ENCODE peak calls at places on chromosome 12, in eight cellular contexts. W is OCI-LY7, M is PC-3, H is fibroblast of lung, O is HCT116, F is GM23338, Z is neural progenitor cell, N is IMR-90. L is an unnamed sample.

GRCh38 chr12:56629459-56630179 is 507 bp downstream of the BAZ2A start:
- DNase-seq in W (peak; percentile 31), M (peak; percentile 18), H (peak; percentile 23), O (no peak), F (peak; percentile 34), Z (peak; percentile 34), N (no peak), L (peak; percentile 94)

GRCh38 chr12:100229036-100229635 is 28.5 kb downstream of the ACTR6 start:
- DNase-seq in W (peak; percentile 21), M (peak; percentile 76), H (peak; percentile 5), O (peak; percentile 15), F (peak; percentile 7), Z (no peak), N (peak; percentile 13), L (no peak)

GRCh38 chr12:18864900-18865561 is 127.1 kb downstream of the CAPZA3 start:
- DNase-seq in W (no peak), M (peak; percentile 44), H (peak; percentile 71), O (no peak), F (no peak), Z (no peak), N (peak; percentile 73), L (no peak)

GRCh38 chr12:47164116-47164515 is 84.4 kb upstream of the AMIGO2 start:
- DNase-seq in W (no peak), M (no peak), H (no peak), O (no peak), F (no peak), Z (no peak), N (no peak), L (no peak)

GRCh38 chr12:23889069-23889440 is 60.4 kb downstream of the SOX5 start:
- DNase-seq in W (no peak), M (no peak), H (no peak), O (no peak), F (no peak), Z (no peak), N (no peak), L (no peak)

GRCh38 chr12:21527451-21528180 is 1.5 kb downstream of the SPX start:
- DNase-seq in W (peak; percentile 83), M (peak; percentile 48), H (peak; percentile 60), O (no peak), F (peak; percentile 85), Z (peak; percentile 86), N (peak; percentile 18), L (peak; percentile 75)

GRCh38 chr12:26874501-26875296 is 41.7 kb upstream of the ITPR2 start:
- DNase-seq in W (no peak), M (no peak), H (no peak), O (no peak), F (no peak), Z (no peak), N (no peak), L (no peak)

GRCh38 chr12:48968467-48968866 is 3.1 kb downstream of the WNT10B start:
- DNase-seq in W (no peak), M (no peak), H (no peak), O (no peak), F (no peak), Z (no peak), N (no peak), L (peak; percentile 36)

GRCh38 chr12:116002890-116003536 is 274.5 kb downstream of the MED13L start:
- DNase-seq in W (no peak), M (no peak), H (no peak), O (no peak), F (no peak), Z (no peak), N (peak; percentile 8), L (no peak)

GRCh38 chr12:104743181-104743580 is 214.9 kb downstream of the SLC41A2 start:
- DNase-seq in W (no peak), M (no peak), H (no peak), O (no peak), F (no peak), Z (no peak), N (no peak), L (no peak)

GRCh38 chr12:123264642-123265041 is 7.0 kb downstream of the CDK2AP1 start:
- DNase-seq in W (peak; percentile 44), M (no peak), H (no peak), O (no peak), F (peak; percentile 74), Z (peak; percentile 66), N (no peak), L (peak; percentile 73)

GRCh38 chr12:130214686-130215370 is 52.6 kb downstream of the FZD10 start:
- DNase-seq in W (no peak), M (no peak), H (no peak), O (no peak), F (peak; percentile 8), Z (no peak), N (no peak), L (no peak)

GRCh38 chr12:33438890-33439586 is 581 bp downstream of the SYT10 start:
- DNase-seq in W (no peak), M (no peak), H (peak; percentile 13), O (no peak), F (peak; percentile 73), Z (peak; percentile 51), N (no peak), L (peak; percentile 35)

GRCh38 chr12:122001379-122002209 is 20.1 kb upstream of the BCL7A start:
- DNase-seq in W (no peak), M (no peak), H (no peak), O (no peak), F (peak; percentile 39), Z (peak; percentile 69), N (no peak), L (no peak)

GRCh38 chr12:120496353-120497340 is 734 bp downstream of the DYNLL1 start:
- DNase-seq in W (peak; percentile 76), M (peak; percentile 42), H (peak; percentile 61), O (no peak), F (peak; percentile 56), Z (peak; percentile 84), N (peak; percentile 56), L (peak; percentile 86)

GRCh38 chr12:120504587-120504986 is 8.7 kb downstream of the DYNLL1 start:
- DNase-seq in W (no peak), M (no peak), H (no peak), O (no peak), F (peak; percentile 37), Z (no peak), N (no peak), L (no peak)

GRCh38 chr12:120498870-120499515 is 3.1 kb downstream of the DYNLL1 start:
- DNase-seq in W (no peak), M (no peak), H (no peak), O (no peak), F (peak; percentile 33), Z (no peak), N (no peak), L (no peak)

GRCh38 chr12:120497524-120498150 is 1.7 kb downstream of the DYNLL1 start:
- DNase-seq in W (no peak), M (no peak), H (peak; percentile 45), O (no peak), F (no peak), Z (no peak), N (peak; percentile 41), L (peak; percentile 45)

DNA sequence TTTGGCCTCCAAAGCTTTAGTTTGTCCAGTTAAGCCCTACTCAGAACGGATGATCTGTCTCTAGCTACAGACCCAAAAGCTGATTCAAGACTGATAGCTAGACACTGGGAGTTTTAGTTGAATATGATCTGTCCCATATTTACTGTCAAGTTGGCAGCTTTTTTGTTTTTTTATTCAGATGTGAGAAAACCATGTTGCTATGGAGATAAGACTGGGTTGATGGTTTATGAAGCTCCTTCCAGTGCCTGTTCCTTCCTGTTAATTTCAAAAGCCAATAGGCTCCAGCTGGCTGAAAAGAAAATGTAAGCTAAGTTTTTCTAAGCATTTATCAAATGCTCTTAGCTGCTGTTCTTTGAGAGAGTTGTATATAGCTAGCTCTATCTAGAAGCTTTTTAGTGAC is 4.7 kb downstream of the DYNLL1 start:
- DNase-seq in W (no peak), M (no peak), H (no peak), O (no peak), F (no peak), Z (no peak), N (peak; percentile 30), L (peak; percentile 54)
- H4K20me1 ChIP-seq in W (peaks cover 11% of the 10 kb centered on the region), M (peaks cover 18% of the 10 kb centered on the region), H (peaks cover 7% of the 10 kb centered on the region), O (peaks cover 3% of the 10 kb centered on the region), F (peaks cover 19% of the 10 kb centered on the region), Z (peaks cover 31% of the 10 kb centered on the region), N (peaks cover 27% of the 10 kb centered on the region), L (peaks cover 19% of the 10 kb centered on the region)

GRCh38 chr12:41510470-41510869 is 322.4 kb downstream of the PDZRN4 start:
- DNase-seq in W (peak; percentile 33), M (no peak), H (no peak), O (no peak), F (no peak), Z (no peak), N (no peak), L (no peak)

GRCh38 chr12:41507286-41507685 is 319.2 kb downstream of the PDZRN4 start:
- DNase-seq in W (no peak), M (peak; percentile 5), H (no peak), O (no peak), F (no peak), Z (no peak), N (no peak), L (no peak)

GRCh38 chr12:41509655-41510054 is 321.5 kb downstream of the PDZRN4 start:
- DNase-seq in W (no peak), M (no peak), H (no peak), O (no peak), F (no peak), Z (no peak), N (no peak), L (no peak)

DNA sequence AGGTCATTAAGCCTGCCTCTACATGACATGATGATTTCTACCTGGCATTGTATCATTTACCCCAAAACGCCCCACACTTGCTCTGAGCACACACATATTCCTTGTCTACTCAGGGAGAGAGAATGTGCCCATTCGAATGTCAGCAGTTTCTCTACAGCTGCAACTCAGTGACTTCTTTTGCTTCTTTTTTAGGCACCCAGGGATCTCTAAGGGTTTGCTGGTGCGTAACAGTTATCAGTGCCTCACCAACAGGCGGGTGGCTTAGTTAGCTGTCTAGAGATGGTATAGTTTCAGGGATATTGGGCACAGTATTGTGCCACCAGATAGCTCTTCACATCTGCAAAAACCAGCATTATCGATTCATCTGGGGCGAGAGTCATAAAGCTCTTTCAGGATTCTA is 316.9 kb downstream of the PDZRN4 start:
- DNase-seq in W (peak; percentile 51), M (no peak), H (no peak), O (no peak), F (no peak), Z (no peak), N (no peak), L (no peak)
- H2AFZ ChIP-seq in W (peak overlapping the region; percentile 30), M (no peak overlapping the region), H (no peak overlapping the region), O (no peak overlapping the region), F (no peak overlapping the region), Z (no peak overlapping the region), N (no peak overlapping the region), L (no peak overlapping the region)

DNA sequence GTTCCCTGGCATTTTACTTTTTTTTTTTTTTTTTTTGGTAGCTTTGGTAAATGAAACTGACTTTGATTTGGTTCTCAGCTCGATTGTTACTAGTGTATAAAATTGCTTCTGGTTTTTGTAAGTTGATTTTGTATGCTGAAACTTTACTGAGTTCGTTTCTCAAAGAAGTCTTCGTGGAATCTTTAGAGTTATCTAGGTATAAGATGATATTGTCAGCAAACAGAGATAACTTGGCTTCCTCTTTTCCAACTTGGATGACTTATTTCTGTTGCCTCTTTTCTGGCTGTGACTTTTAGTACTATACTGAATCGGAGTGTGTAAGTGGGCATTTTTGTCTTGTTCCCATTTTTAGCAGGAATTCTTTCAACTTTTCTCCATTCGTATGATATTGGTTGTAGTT is 28.1 kb downstream of the USP15 start:
- DNase-seq in W (no peak), M (no peak), H (no peak), O (no peak), F (no peak), Z (no peak), N (no peak), L (no peak)
- H4K20me1 ChIP-seq in W (peaks cover 19% of the 10 kb centered on the region), M (peaks cover 35% of the 10 kb centered on the region), H (no peaks in the 10 kb centered on the region), O (peaks cover 27% of the 10 kb centered on the region), F (no peaks in the 10 kb centered on the region), Z (no peaks in the 10 kb centered on the region), N (peaks cover 58% of the 10 kb centered on the region), L (peaks cover 44% of the 10 kb centered on the region)

GRCh38 chr12:42143401-42144173 is 1.1 kb downstream of the GXYLT1 start:
- DNase-seq in W (peak; percentile 43), M (peak; percentile 35), H (peak; percentile 37), O (no peak), F (no peak), Z (peak; percentile 9), N (peak; percentile 28), L (peak; percentile 80)
- H2AFZ ChIP-seq in W (peak overlapping the region; percentile 93), M (peak overlapping the region; percentile 96), H (no peak overlapping the region), O (no peak overlapping the region), F (peak overlapping the region; percentile 78), Z (peak overlapping the region; percentile 74), N (peak overlapping the region; percentile 93), L (peak overlapping the region; percentile 73)

L was measured in osteoblast.